ENCODE peak calls at places on chromosomes 12 and 14, in nine cellular contexts. I, X, P, D, J, O, Y, N and M are unnamed samples. For H3K4me1, the result is how much of the 10 kb centered on the place peaks cover.

GRCh38 chr12:54749191-54749818 is 101.1 kb upstream of the DCD start:
- DNase-seq in I (peak), X (peak), P (peak), D (peak), J (peak), O (no peak), Y (peak), N (peak), M (peak)

GRCh38 chr14:70748422-70748821 is 60.9 kb downstream of the MAP3K9 start:
- DNase-seq in I (peak), X (no peak), P (no peak), D (no peak), J (no peak), O (no peak), Y (no peak), N (no peak), M (no peak)

GRCh38 chr12:47988073-47989022 is 15.9 kb downstream of the COL2A1 start:
- DNase-seq in I (peak), X (no peak), P (peak), D (no peak), J (no peak), O (no peak), Y (no peak), N (peak), M (peak)

GRCh38 chr12:9388379-9388778 is 180.2 kb upstream of the PZP start:
- DNase-seq in I (no peak), X (no peak), P (no peak), D (no peak), J (no peak), O (no peak), Y (no peak), N (no peak), M (no peak)

GRCh38 chr12:6778571-6779550 is 6.5 kb downstream of the LAG3 start:
- DNase-seq in I (peak), X (peak), P (peak), D (peak), J (peak), O (peak), Y (peak), N (peak), M (peak)

GRCh38 chr12:13487326-13487725 is 290.8 kb downstream of the EMP1 start:
- DNase-seq in I (no peak), X (no peak), P (no peak), D (no peak), J (no peak), O (no peak), Y (no peak), N (no peak), M (no peak)

GRCh38 chr14:87805315-87805723 is 187.7 kb downstream of the GALC start:
- DNase-seq in I (peak), X (no peak), P (no peak), D (peak), J (peak), O (peak), Y (no peak), N (peak), M (no peak)

GRCh38 chr14:50288146-50288545 is 23.9 kb downstream of the L2HGDH start:
- DNase-seq in I (no peak), X (no peak), P (no peak), D (no peak), J (no peak), O (no peak), Y (no peak), N (no peak), M (no peak)

GRCh38 chr14:46290706-46291105 is 360.9 kb downstream of the RPL10L start:
- DNase-seq in I (no peak), X (no peak), P (no peak), D (peak), J (no peak), O (no peak), Y (no peak), N (no peak), M (no peak)

GRCh38 chr12:132222096-132222807 is 78.0 kb downstream of the NOC4L start:
- DNase-seq in I (no peak), X (no peak), P (peak), D (peak), J (no peak), O (no peak), Y (no peak), N (peak), M (peak)

GRCh38 chr12:108939594-108939993 is 59.7 kb downstream of the DAO start:
- DNase-seq in I (peak), X (peak), P (peak), D (peak), J (peak), O (no peak), Y (peak), N (peak), M (peak)

GRCh38 chr12:57621497-57622292 is 10.5 kb downstream of the ARHGEF25 start:
- DNase-seq in I (no peak), X (no peak), P (no peak), D (peak), J (peak), O (no peak), Y (peak), N (peak), M (peak)

GRCh38 chr14:60565211-60565610 is 56.3 kb downstream of the SIX6 start:
- DNase-seq in I (peak), X (peak), P (no peak), D (no peak), J (no peak), O (no peak), Y (no peak), N (no peak), M (peak)

GRCh38 chr14:50030049-50030448 is 86.3 kb downstream of the VCPKMT start:
- DNase-seq in I (no peak), X (no peak), P (no peak), D (no peak), J (no peak), O (no peak), Y (no peak), N (no peak), M (no peak)

GRCh38 chr12:11693626-11694025 is 44.2 kb downstream of the ETV6 start:
- DNase-seq in I (no peak), X (no peak), P (no peak), D (no peak), J (no peak), O (no peak), Y (no peak), N (no peak), M (no peak)

GRCh38 chr12:111424793-111425251 is 19.1 kb downstream of the SH2B3 start:
- DNase-seq in I (no peak), X (no peak), P (no peak), D (no peak), J (no peak), O (no peak), Y (no peak), N (peak), M (no peak)

GRCh38 chr14:65961004-65961403 is 525.2 kb upstream of the CCDC196 start:
- DNase-seq in I (peak), X (peak), P (peak), D (peak), J (peak), O (peak), Y (peak), N (peak), M (peak)

GRCh38 chr14:71482701-71483100 is 449.5 kb upstream of the RGS6 start:
- DNase-seq in I (peak), X (peak), P (no peak), D (no peak), J (no peak), O (no peak), Y (no peak), N (no peak), M (peak)

GRCh38 chr12:42968426-42968825 is 378.9 kb upstream of the PRICKLE1 start:
- DNase-seq in I (peak), X (no peak), P (no peak), D (no peak), J (no peak), O (no peak), Y (no peak), N (no peak), M (peak)

GRCh38 chr12:6961278-6961694 is 9.2 kb downstream of the PHB2 start:
- DNase-seq in I (peak), X (no peak), P (no peak), D (peak), J (peak), O (no peak), Y (peak), N (no peak), M (no peak)

GRCh38 chr12:12461281-12461922 is 101.3 kb downstream of the DUSP16 start:
- DNase-seq in I (no peak), X (no peak), P (no peak), D (no peak), J (no peak), O (no peak), Y (no peak), N (no peak), M (no peak)

GRCh38 chr12:81257952-81258551 is 180.2 kb downstream of the ACSS3 start:
- DNase-seq in I (peak), X (peak), P (peak), D (peak), J (no peak), O (no peak), Y (peak), N (peak), M (peak)

GRCh38 chr12:7859552-7859951 is 13.2 kb downstream of the SLC2A14 start:
- DNase-seq in I (peak), X (no peak), P (no peak), D (peak), J (no peak), O (no peak), Y (no peak), N (no peak), M (peak)

GRCh38 chr14:93490001-93490400 is 59.3 kb downstream of the UNC79 start:
- DNase-seq in I (no peak), X (no peak), P (no peak), D (no peak), J (no peak), O (no peak), Y (no peak), N (no peak), M (no peak)

GRCh38 chr14:32779845-32780244 is 158.8 kb upstream of the NPAS3 start:
- DNase-seq in I (no peak), X (no peak), P (no peak), D (peak), J (no peak), O (no peak), Y (no peak), N (no peak), M (no peak)

GRCh38 chr12:12182926-12183325 is 83.9 kb downstream of the LRP6 start:
- DNase-seq in I (peak), X (peak), P (no peak), D (peak), J (no peak), O (no peak), Y (no peak), N (no peak), M (peak)

GRCh38 chr12:117790948-117791347 is 177.8 kb downstream of the KSR2 start:
- DNase-seq in I (no peak), X (no peak), P (no peak), D (no peak), J (no peak), O (no peak), Y (no peak), N (no peak), M (no peak)

GRCh38 chr12:96258451-96258933 is 64.3 kb downstream of the ELK3 start:
- DNase-seq in I (peak), X (peak), P (no peak), D (peak), J (no peak), O (no peak), Y (no peak), N (peak), M (peak)

GRCh38 chr12:116591608-116592115 is 32.5 kb downstream of the MAP1LC3B2 start:
- DNase-seq in I (peak), X (peak), P (no peak), D (peak), J (no peak), O (no peak), Y (no peak), N (no peak), M (peak)

GRCh38 chr14:104147346-104148125 is 9.1 kb downstream of the KIF26A start:
- DNase-seq in I (no peak), X (no peak), P (no peak), D (no peak), J (no peak), O (no peak), Y (no peak), N (no peak), M (no peak)

DNA sequence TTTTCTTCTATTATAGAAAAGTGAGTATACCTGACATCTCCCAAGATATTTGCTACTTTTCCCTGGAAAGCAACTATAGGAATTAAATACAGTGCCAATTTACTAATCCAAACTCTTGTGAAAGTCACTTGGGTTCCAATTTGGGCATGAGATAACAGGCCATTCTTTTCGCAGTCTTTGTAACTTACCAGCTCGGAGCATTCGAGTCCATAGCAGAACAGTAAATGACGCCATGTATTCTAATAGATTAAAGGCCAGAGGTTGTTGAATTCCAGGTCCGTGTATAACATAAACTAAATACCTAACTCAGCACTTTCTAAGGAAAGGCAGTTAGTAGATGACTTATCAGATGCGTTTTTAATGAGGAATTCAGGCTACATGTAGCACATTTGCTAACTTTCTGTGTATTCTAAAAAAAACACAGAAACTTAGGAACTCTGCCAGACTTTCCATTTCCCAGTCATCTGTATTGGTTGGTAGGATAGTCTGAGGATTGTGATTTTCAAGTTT is 52.8 kb upstream of the ATF1 start:
- DNase-seq in I (no peak), X (no peak), P (no peak), D (no peak), J (no peak), O (no peak), Y (no peak), N (no peak), M (no peak)
- H3K4me1 ChIP-seq in I (under half), X (under half), P (under half), D (under half), J (under half), O (under half), Y (under half), N (under half), M (under half)

GRCh38 chr14:84482256-84483071 is 1047.5 kb upstream of the FLRT2 start:
- DNase-seq in I (peak), X (peak), P (peak), D (peak), J (no peak), O (no peak), Y (no peak), N (no peak), M (peak)

GRCh38 chr14:84485016-84485415 is 1044.9 kb upstream of the FLRT2 start:
- DNase-seq in I (no peak), X (no peak), P (no peak), D (no peak), J (no peak), O (no peak), Y (no peak), N (no peak), M (no peak)

GRCh38 chr14:84477996-84478395 is 1051.9 kb upstream of the FLRT2 start:
- DNase-seq in I (no peak), X (no peak), P (no peak), D (peak), J (no peak), O (no peak), Y (no peak), N (no peak), M (no peak)

DNA sequence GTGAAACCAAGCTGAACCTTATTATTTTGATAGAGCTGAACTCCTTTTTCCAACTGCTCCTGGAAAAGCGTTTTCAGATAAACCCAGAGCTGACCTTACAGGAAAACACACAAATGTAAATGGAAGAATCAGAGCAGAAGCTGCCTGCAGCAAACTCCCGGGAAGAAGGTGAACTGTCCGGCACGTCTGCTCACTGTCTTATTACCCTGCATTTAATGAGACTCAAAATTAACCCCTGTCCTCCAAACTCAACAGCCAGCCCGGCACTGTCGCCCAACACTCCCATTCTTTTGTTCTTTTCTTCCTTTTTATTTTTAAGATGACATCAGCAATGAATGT is 1046.9 kb upstream of the FLRT2 start:
- DNase-seq in I (no peak), X (no peak), P (peak), D (no peak), J (no peak), O (no peak), Y (no peak), N (no peak), M (no peak)
- H2AFZ ChIP-seq in I (peak), X (no peak), P (peak), D (no peak), J (no peak), O (peak), Y (no peak), N (no peak), M (peak)

DNA sequence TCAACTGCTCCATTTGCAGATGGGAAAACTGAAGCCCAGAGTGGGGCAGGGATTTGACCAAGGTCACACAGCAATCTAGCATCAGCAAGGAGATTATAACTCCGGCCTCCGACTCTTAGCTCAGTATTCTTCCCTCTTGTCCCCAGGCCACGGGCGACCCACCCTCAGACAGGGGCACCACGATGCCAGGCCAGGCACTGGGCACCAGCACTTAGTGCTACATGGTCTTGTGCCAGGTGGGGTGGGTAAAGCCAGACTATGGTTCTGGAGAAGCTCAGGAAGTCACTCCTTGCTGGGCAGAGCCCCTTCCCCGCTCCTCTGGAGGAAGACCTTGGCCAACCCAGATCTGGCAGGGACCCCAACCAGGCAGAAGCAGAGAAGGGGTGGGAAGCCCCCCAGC is 41.5 kb downstream of the SYNE3 start:
- DNase-seq in I (no peak), X (no peak), P (no peak), D (no peak), J (no peak), O (no peak), Y (no peak), N (no peak), M (no peak)
- H3K4me1 ChIP-seq in I (under half), X (under half), P (under half), D (under half), J (under half), O (under half), Y (under half), N (under half), M (under half)

GRCh38 chr12:91344408-91344807 is 161.8 kb upstream of the DCN start:
- DNase-seq in I (no peak), X (no peak), P (no peak), D (no peak), J (no peak), O (no peak), Y (no peak), N (no peak), M (no peak)
- H2AFZ ChIP-seq in I (no peak), X (no peak), P (no peak), D (no peak), J (no peak), O (no peak), Y (no peak), N (no peak), M (no peak)

GRCh38 chr14:68784995-68785816 is 7.7 kb downstream of the ZFP36L1 start:
- DNase-seq in I (peak), X (peak), P (no peak), D (peak), J (no peak), O (no peak), Y (no peak), N (no peak), M (peak)
- H3K4me1 ChIP-seq in I (half or more), X (under half), P (under half), D (half or more), J (under half), O (under half), Y (under half), N (under half), M (under half)

GRCh38 chr12:58950739-58951100 is 30.4 kb upstream of the LRIG3 start:
- DNase-seq in I (no peak), X (no peak), P (no peak), D (no peak), J (no peak), O (no peak), Y (no peak), N (no peak), M (no peak)
- H2AFZ ChIP-seq in I (no peak), X (no peak), P (no peak), D (no peak), J (no peak), O (no peak), Y (no peak), N (peak), M (no peak)

GRCh38 chr12:93624595-93625294 is 52.3 kb downstream of the SOCS2 start:
- DNase-seq in I (peak), X (peak), P (no peak), D (peak), J (peak), O (no peak), Y (peak), N (no peak), M (peak)
- H3K4me1 ChIP-seq in I (under half), X (under half), P (under half), D (under half), J (under half), O (under half), Y (under half), N (under half), M (under half)

GRCh38 chr12:4271433-4272013 is 2.0 kb upstream of the CCND2 start:
- DNase-seq in I (no peak), X (no peak), P (no peak), D (peak), J (no peak), O (no peak), Y (peak), N (peak), M (no peak)
- H2AFZ ChIP-seq in I (no peak), X (no peak), P (peak), D (no peak), J (peak), O (no peak), Y (peak), N (peak), M (no peak)